ENCODE peak calls at places on chromosomes 11 and 22, in six cellular contexts. W is GM10248, A is ELF-1, G is H9, P is cardiac muscle cell, Q is C1 segment of cervical spinal cord. L is an unnamed sample.

GRCh38 chr22:45318558-45319318 is 9.0 kb downstream of the FAM118A start:
- DNase-seq in W (peak), A (no peak), G (no peak), P (no peak), Q (no peak), L (no peak)

GRCh38 chr11:94934362-94934761 is 39.0 kb downstream of the CWC15 start:
- DNase-seq in W (no peak), A (peak), G (peak), P (no peak), Q (no peak), L (no peak)

GRCh38 chr11:45028921-45029680 is 78.4 kb upstream of the TP53I11 start:
- DNase-seq in W (no peak), A (no peak), G (peak), P (no peak), Q (no peak), L (no peak)

GRCh38 chr11:12853325-12853651 is 155.8 kb upstream of the RASSF10 start:
- DNase-seq in W (no peak), A (no peak), G (no peak), P (no peak), Q (no peak), L (no peak)

GRCh38 chr11:65496304-65497140 is 2.3 kb upstream of the MALAT1 start:
- DNase-seq in W (no peak), A (no peak), G (no peak), P (no peak), Q (no peak), L (no peak)

GRCh38 chr11:134558258-134558835 is 146.3 kb upstream of the B3GAT1 start:
- DNase-seq in W (no peak), A (no peak), G (no peak), P (no peak), Q (no peak), L (no peak)

GRCh38 chr11:107014871-107015270 is 3.4 kb downstream of the GUCY1A2 start:
- DNase-seq in W (no peak), A (no peak), G (no peak), P (no peak), Q (no peak), L (no peak)

GRCh38 chr11:73323464-73323863 is 15.4 kb downstream of the ARHGEF17 start:
- DNase-seq in W (no peak), A (peak), G (peak), P (peak), Q (peak), L (peak)

GRCh38 chr22:44538518-44539315 is 40.7 kb upstream of the RTL6 start:
- DNase-seq in W (no peak), A (no peak), G (no peak), P (no peak), Q (no peak), L (no peak)

GRCh38 chr22:33850724-33851123 is 69.6 kb downstream of the LARGE1 start:
- DNase-seq in W (no peak), A (peak), G (peak), P (no peak), Q (no peak), L (no peak)